ENCODE peak calls at places on chromosomes 11 and 22, in six cellular contexts. N, U, T, P, G and K are unnamed samples.

GRCh38 chr11:7413961-7414728 is 71.2 kb upstream of the OLFML1 start:
- DNase-seq in N (no peak), P (no peak), T (no peak), G (peak; percentile 2), U (no peak), K (no peak)

GRCh38 chr11:76248210-76248609 is 41.9 kb upstream of the WNT11 start:
- DNase-seq in P (no peak), N (peak; percentile 59), U (no peak), T (peak; percentile 60), G (no peak), K (no peak)

GRCh38 chr22:25109878-25110595 is 89.6 kb upstream of the CRYBB3 start:
- DNase-seq in P (no peak), U (no peak), N (no peak), T (no peak), G (peak; percentile 93), K (no peak)

GRCh38 chr11:13776134-13776815 is 107.8 kb downstream of the FAR1 start:
- DNase-seq in T (peak; percentile 14), P (no peak), U (peak; percentile 15), N (no peak), G (no peak), K (no peak)

GRCh38 chr11:27213232-27213660 is 149.8 kb downstream of the CCDC34 start:
- DNase-seq in G (no peak), T (no peak), N (peak; percentile 24), P (peak; percentile 17), U (no peak), K (no peak)

GRCh38 chr22:27220349-27220748 is 563.0 kb downstream of the MIAT start:
- DNase-seq in U (no peak), N (no peak), G (no peak), T (no peak), P (no peak), K (no peak)

GRCh38 chr11:59255281-59255680 is 42.6 kb upstream of the MPEG1 start:
- DNase-seq in G (no peak), N (no peak), P (no peak), T (no peak), U (no peak), K (no peak)

GRCh38 chr22:20001082-20001638 is 15.5 kb downstream of the ARVCF start:
- DNase-seq in G (no peak), U (no peak), N (no peak), T (no peak), P (no peak), K (no peak)

GRCh38 chr11:69869311-69869939 is 50.2 kb upstream of the FGF3 start:
- DNase-seq in U (no peak), N (no peak), G (no peak), T (no peak), P (no peak), K (no peak)

GRCh38 chr11:33128739-33129138 is 32.5 kb downstream of the CSTF3 start:
- DNase-seq in G (no peak), U (no peak), N (no peak), P (no peak), T (no peak), K (no peak)

GRCh38 chr11:20060180-20060579 is 100.1 kb downstream of the DBX1 start:
- DNase-seq in N (no peak), P (no peak), T (no peak), G (no peak), U (no peak), K (no peak)

GRCh38 chr11:102799656-102800339 is 1.8 kb upstream of the MMP1 start:
- DNase-seq in T (no peak), G (no peak), P (no peak), N (no peak), U (no peak), K (no peak)

GRCh38 chr11:60122414-60123036 is 34.1 kb downstream of the MS4A2 start:
- DNase-seq in G (no peak), N (no peak), U (no peak), T (no peak), P (no peak), K (no peak)

GRCh38 chr11:131925829-131926228 is 555.4 kb downstream of the NTM start:
- DNase-seq in T (no peak), N (no peak), P (no peak), U (no peak), G (no peak), K (no peak)

GRCh38 chr22:28438183-28438778 is 241.4 kb downstream of the TTC28 start:
- DNase-seq in N (no peak), U (no peak), P (no peak), T (no peak), G (no peak), K (no peak)

GRCh38 chr11:15157181-15157580 is 42.5 kb downstream of the INSC start:
- DNase-seq in G (no peak), N (no peak), T (no peak), U (no peak), P (no peak), K (no peak)

GRCh38 chr11:116230453-116230852 is 542.3 kb downstream of the BUD13 start:
- DNase-seq in G (no peak), U (no peak), T (no peak), P (no peak), N (no peak), K (no peak)

GRCh38 chr11:64348611-64349387 is 8.8 kb downstream of the CCDC88B start:
- DNase-seq in T (no peak), P (no peak), U (no peak), G (peak; percentile 33), N (no peak), K (no peak)
- TF ChIP-seq ZNF274 in T (no peak), P (no peak), U (no peak), G (no peak), N (no peak), K (no peak)

GRCh38 chr22:37566329-37566837 is 6.1 kb downstream of the CDC42EP1 start:
- DNase-seq in N (no peak), T (no peak), P (no peak), G (no peak), U (no peak), K (no peak)

GRCh38 chr22:37565830-37566229 is 5.5 kb downstream of the CDC42EP1 start:
- DNase-seq in N (no peak), P (no peak), U (no peak), T (no peak), G (no peak), K (no peak)

GRCh38 chr22:37563153-37564081 is 3.1 kb downstream of the CDC42EP1 start:
- DNase-seq in T (peak; percentile 66), G (peak; percentile 97), U (peak; percentile 57), P (no peak), N (no peak), K (no peak)

GRCh38 chr22:37562049-37562784 is 1.9 kb downstream of the CDC42EP1 start:
- DNase-seq in U (no peak), G (no peak), N (no peak), P (no peak), T (no peak), K (no peak)

DNA sequence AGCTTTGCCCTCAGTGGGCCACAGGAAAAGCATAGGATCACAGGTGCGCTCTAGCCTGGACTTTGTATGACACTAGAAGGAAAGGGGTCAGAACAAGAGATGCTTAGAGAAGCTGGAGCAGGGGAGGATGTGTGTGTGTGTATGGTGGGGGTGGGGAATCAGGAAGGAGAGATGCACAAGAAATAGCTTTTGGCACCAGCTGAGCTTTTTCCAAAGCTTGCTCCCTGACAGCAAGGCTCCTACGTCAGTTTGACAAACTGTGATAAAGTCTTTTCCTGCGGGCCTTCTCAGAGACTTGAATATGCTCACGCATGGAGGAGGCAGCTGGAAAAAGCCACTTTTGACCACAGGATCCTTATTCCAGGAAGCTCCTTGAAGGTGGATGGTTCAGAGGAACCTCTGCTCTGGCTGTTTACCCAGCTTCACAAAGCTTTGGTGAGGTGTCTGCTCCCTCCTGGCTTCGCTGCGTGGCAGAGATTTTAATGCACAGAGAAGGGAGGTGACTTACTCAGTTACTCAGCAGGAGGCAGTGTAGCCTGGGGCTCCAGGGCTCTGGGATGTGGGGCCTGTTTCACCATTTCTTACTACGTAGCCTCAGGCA is 3.9 kb downstream of the CDC42EP1 start:
- DNase-seq in T (no peak), N (no peak), P (no peak), U (no peak), G (no peak), K (no peak)
- H3K4me3 ChIP-seq in T (no peak overlapping the region), N (no peak overlapping the region), P (no peak overlapping the region), U (peak overlapping the region; percentile 82), G (peak overlapping the region; percentile 0), K (no peak overlapping the region)

GRCh38 chr11:16610738-16611388 is 127.6 kb upstream of the C11orf58 start:
- DNase-seq in G (no peak), U (no peak), T (no peak), N (peak; percentile 70), P (no peak), K (no peak)

GRCh38 chr11:16613401-16614381 is 124.8 kb upstream of the C11orf58 start:
- DNase-seq in G (peak; percentile 73), N (peak; percentile 92), P (no peak), T (peak; percentile 90), U (peak; percentile 61), K (peak; percentile 78)

GRCh38 chr11:16611395-16612233 is 126.8 kb upstream of the C11orf58 start:
- DNase-seq in U (no peak), T (peak; percentile 30), N (no peak), G (no peak), P (no peak), K (no peak)

GRCh38 chr11:16612234-16612571 is 126.2 kb upstream of the C11orf58 start:
- DNase-seq in N (no peak), T (no peak), G (no peak), U (no peak), P (no peak), K (no peak)

DNA sequence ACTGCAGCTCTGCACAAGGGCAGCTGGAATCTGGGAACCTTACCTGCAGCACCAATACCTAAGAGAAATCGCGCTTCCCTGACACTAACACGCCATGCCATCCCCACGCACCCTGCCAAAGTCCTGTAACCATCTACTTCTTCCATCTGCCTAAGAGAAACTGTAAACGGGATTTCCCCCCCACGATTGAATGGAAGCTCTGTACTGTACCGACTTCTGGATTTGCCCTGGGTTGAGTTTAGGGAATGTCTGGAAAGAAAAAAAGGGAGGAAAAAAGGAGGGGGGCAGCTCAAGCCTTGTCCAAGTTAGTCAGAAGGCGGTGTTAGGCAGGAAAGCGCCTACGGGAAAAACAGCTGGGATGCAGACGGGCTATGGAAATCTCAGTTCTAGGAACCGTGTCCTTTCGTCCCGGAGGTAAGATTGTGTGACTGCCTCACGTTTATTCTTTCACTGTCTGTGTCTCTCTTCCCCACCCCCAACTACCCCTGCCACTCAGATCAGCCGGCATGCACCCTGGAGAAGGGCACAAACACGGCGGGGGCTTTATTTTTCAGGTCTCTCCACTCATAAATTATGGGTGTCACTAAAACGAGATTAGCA is 125.5 kb upstream of the C11orf58 start:
- DNase-seq in G (no peak), P (no peak), T (no peak), U (no peak), N (no peak), K (no peak)
- TF ChIP-seq ZNF274 in G (no peak), P (no peak), T (no peak), U (no peak), N (no peak), K (no peak)

GRCh38 chr11:64643927-64644326 is 52.9 kb downstream of the SLC22A12 start:
- DNase-seq in P (no peak), T (no peak), U (no peak), G (no peak), N (no peak), K (no peak)
- H3K4me3 ChIP-seq in P (no peak overlapping the region), T (no peak overlapping the region), U (no peak overlapping the region), G (no peak overlapping the region), N (peak overlapping the region; percentile 46), K (peak overlapping the region; percentile 46)

GRCh38 chr11:112321521-112322172 is 61.0 kb upstream of the PLET1 start:
- DNase-seq in N (no peak), U (peak; percentile 57), G (peak; percentile 23), T (no peak), P (peak; percentile 47), K (no peak)
- TF ChIP-seq ZNF274 in N (no peak), U (no peak), G (no peak), T (no peak), P (no peak), K (no peak)

GRCh38 chr11:121494355-121495099 is 41.8 kb upstream of the SORL1-AS1 start:
- DNase-seq in T (no peak), N (no peak), U (no peak), G (no peak), P (peak; percentile 69), K (no peak)
- H3K4me3 ChIP-seq in T (no peak overlapping the region), N (no peak overlapping the region), U (no peak overlapping the region), G (no peak overlapping the region), P (peak overlapping the region; percentile 24), K (no peak overlapping the region)